ENCODE peak calls at places on chromosomes 1 and 21, in ten cellular contexts. S is body of pancreas, Z is osteocyte, E is AG10803, R is astrocyte of the spinal cord, O is nephron progenitor cell, T is tibial artery, X is fibroblast of pulmonary artery, B is hepatocyte, M is glutamatergic neuron. Y is an unnamed sample.

GRCh38 chr1:99557556-99558256 is 88.2 kb upstream of the PALMD start:
- DNase-seq in S (no peak), R (peak), T (no peak), Z (no peak), M (no peak), X (peak), B (no peak), E (peak), O (no peak), Y (peak)

GRCh38 chr1:241819340-241819866 is 28.6 kb upstream of the EXO1 start:
- DNase-seq in X (no peak), T (no peak), M (no peak), B (no peak), S (no peak), R (no peak), E (no peak), Z (no peak), O (no peak), Y (no peak)

GRCh38 chr1:150194381-150195031 is 41.4 kb downstream of the ANP32E start:
- DNase-seq in S (no peak), R (peak), X (peak), Z (no peak), O (no peak), T (no peak), E (peak), M (no peak), B (peak), Y (peak)

GRCh38 chr21:35316456-35316855 is 267.4 kb upstream of the RUNX1 start:
- DNase-seq in S (no peak), B (no peak), R (no peak), Z (no peak), X (no peak), O (no peak), T (no peak), M (no peak), E (no peak), Y (no peak)

GRCh38 chr1:201332616-201333335 is 44.7 kb downstream of the TNNT2 start:
- DNase-seq in Z (no peak), X (no peak), M (peak), T (no peak), S (no peak), O (no peak), R (no peak), E (no peak), B (no peak), Y (no peak)

GRCh38 chr1:151512326-151512725 is 1.1 kb downstream of the CGN start:
- DNase-seq in R (no peak), E (no peak), S (no peak), B (no peak), T (no peak), X (no peak), O (peak), Z (no peak), M (no peak), Y (no peak)

GRCh38 chr1:25039229-25039628 is 109.2 kb upstream of the RUNX3 start:
- DNase-seq in T (no peak), E (no peak), Z (no peak), S (no peak), M (no peak), R (no peak), B (no peak), X (no peak), O (no peak), Y (no peak)

GRCh38 chr1:242059976-242060375 is 61.1 kb upstream of the MAP1LC3C start:
- DNase-seq in Z (no peak), O (no peak), T (no peak), R (no peak), X (no peak), E (no peak), B (no peak), M (no peak), S (no peak), Y (no peak)

GRCh38 chr1:181104790-181105133 is 16.3 kb downstream of the IER5 start:
- DNase-seq in Z (peak), M (peak), T (no peak), S (peak), B (peak), E (no peak), R (no peak), O (peak), X (no peak), Y (no peak)

DNA sequence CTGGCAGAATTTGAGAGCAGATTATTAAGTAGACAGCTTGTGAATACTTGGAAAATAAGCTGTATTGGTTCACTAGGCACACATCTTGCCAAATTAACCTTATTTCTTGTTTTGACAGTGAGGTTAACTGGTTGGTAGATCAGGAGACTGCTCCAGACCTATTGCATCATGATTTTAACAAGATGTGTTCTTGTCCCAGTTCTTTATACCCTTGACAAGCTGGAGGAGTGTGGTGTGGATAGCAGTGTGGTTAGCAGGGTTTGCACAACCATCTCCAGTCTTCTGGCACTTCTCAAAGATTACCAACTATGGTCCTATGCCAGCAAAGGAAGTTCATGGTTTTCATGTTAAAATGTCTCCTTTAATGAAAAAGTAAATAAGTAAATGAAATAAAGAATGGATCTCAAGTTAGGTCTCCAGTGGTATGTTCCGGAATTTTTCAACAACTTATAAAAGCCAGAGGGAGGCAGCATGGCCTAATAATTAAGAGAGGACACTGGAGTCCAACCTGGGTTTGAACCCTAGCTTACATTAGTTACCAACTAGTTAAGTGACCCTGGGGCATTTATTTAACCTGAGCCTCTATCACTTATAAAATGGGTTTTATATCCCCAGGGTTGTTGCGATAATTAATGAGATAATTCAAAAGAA is 34.1 kb downstream of the DDX20 start:
- DNase-seq in B (no peak), X (peak), O (no peak), T (no peak), E (peak), S (no peak), R (no peak), Z (no peak), M (no peak), Y (peak)
- TF ChIP-seq CTCF in B (peak), X (no peak), O (no peak), T (peak), E (peak), S (peak), R (no peak), Z (no peak), M (no peak), Y (no peak)

DNA sequence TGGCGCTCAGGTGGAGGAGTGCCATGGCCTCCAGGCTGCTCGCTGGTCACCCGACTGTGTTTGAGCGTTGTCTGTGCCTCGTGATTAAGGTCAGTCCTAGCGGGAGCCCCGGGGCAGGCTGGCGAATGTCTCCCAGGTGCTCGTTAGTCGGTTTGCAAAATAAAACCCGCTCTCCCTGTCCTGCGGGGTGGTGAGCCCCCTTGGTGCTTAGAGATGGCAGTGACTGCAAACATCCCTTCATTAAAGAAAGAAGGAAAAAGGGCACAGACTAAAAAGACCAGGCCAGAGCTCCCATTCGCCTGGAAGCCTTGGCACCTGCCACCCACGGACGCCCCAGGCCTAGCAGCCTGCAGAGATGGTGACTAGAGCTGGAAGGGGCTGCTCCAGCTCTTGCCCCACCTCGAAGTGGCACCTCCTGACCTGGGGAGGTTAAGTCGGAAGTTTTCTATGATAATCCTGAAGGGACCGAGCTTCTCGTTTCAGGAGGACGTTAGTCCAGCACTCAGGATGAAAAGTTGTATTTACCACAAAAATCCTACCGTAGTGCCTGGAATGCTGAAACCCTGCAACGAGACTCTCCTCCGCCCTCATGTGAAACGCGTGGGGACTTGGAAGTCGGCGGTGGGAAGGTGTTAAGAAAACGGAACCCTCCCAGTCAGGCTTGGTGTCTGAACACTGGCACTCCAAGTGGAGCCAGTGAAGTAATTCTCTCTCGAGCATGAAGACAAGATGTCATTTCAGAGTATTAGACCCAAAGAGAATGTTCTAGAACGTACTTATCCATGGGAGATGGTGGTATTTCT is 24.6 kb downstream of the RIPK4 start:
- DNase-seq in B (no peak), Z (no peak), E (no peak), S (no peak), R (no peak), M (no peak), X (no peak), T (no peak), O (no peak), Y (no peak)
- TF ChIP-seq CTCF in B (no peak), Z (no peak), E (no peak), S (no peak), R (no peak), M (no peak), X (no peak), T (no peak), O (no peak), Y (no peak)

DNA sequence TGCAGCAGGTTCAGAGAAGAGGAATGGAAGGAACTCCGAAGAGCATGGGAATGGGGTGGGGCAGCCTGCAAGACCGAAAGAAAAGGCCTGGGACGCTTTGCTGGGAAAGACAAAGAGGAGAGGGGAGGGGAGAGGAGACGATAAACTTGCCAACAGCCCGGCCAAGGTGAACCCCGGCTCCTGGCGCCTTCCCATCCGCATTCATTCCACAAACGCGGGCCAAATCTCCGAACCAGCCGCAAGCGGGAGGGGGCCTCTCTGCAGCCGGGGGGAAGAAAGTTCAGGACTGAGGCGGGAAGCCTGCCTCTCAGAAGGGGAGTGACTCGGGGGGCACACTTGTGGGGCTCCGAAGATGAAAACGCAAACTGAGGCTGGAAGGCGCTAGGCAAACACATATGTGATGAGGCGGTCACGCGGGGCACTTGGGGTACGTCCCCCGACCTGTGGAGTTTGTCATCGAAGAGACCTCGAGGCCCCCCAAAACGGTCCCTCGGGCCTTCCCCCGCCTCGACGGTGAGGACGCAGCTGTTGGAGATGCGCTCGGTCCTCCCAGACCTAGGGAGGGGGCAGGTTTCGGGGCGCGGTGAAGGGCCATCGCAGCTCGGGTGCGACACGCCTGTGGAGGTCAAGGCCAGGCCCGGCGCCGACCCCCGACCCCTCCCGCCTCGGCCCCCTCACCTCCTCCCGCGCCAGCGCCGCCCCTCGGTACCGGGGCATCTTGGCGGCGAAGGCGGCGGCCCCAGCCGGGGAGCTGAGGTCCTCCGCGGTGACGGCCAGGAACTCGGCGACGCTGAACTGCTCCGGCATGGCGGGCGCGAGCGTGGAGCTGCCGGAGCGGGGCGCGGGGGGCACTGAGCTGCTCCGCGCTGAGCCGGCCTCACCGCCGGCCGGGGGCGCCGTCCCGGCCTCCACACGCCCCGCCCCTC is at the start of gene ASAP3:
- DNase-seq in X (peak), Z (no peak), S (peak), E (peak), R (peak), B (peak), M (peak), O (peak), T (peak), Y (peak)
- TF ChIP-seq CTCF in X (peak), Z (peak), S (peak), E (peak), R (peak), B (peak), M (no peak), O (no peak), T (peak), Y (peak)

DNA sequence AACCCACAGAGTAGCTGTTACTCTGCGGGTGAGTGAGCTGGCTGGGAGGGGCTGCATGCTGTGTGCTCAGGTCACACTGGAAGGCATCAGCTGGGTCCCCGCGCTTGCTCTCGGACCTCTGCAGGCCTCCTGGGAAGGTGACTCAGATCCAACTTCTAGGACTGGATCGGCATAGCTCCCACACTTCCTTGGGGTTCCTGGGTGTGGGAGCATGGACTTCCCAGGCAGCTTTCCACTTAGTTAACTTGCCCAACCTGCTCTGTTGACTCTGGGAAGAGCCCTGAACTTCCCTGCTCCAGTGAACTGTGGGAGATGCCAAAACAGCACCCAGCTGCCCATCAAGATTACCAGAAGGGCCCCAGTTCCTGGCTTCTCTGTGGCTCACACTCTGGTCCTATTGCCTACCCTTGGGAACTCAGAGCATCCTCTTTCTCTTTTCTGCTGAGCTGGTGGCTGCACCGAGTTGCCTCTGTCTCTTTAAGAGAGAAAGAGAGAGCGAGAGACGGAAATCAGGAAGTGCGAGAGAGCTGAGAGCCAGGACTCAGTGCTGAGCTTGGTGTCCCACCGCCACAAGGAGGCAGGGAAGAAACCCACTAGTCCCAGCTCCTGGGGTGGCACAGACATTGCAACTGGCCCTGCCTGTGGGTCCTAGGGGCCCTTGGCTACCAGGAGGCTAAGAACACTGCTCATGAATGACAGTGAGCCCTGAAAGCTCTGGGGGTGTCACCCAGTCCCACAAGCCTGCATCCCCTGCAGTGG is at the start of gene IKBKE:
- DNase-seq in S (peak), R (peak), X (peak), Z (no peak), O (peak), B (peak), M (no peak), E (peak), T (peak), Y (peak)
- TF ChIP-seq CTCF in S (peak), R (peak), X (peak), Z (peak), O (no peak), B (peak), M (no peak), E (peak), T (peak), Y (peak)

GRCh38 chr21:32101206-32101763 is 177.6 kb downstream of the MIS18A start:
- DNase-seq in Z (no peak), M (no peak), T (no peak), O (no peak), R (no peak), X (no peak), S (no peak), E (no peak), B (no peak), Y (no peak)

GRCh38 chr21:32093758-32094463 is 184.9 kb downstream of the MIS18A start:
- DNase-seq in O (no peak), M (no peak), R (no peak), B (no peak), T (no peak), X (no peak), S (no peak), E (no peak), Z (no peak), Y (no peak)

GRCh38 chr21:32094792-32095191 is 184.1 kb downstream of the MIS18A start:
- DNase-seq in O (no peak), X (peak), S (no peak), B (no peak), M (no peak), E (peak), R (no peak), Z (no peak), T (no peak), Y (no peak)

GRCh38 chr21:32099812-32100416 is 178.9 kb downstream of the MIS18A start:
- DNase-seq in T (no peak), O (no peak), S (no peak), R (no peak), E (no peak), Z (no peak), M (no peak), B (peak), X (no peak), Y (no peak)

GRCh38 chr21:32096411-32096810 is 182.4 kb downstream of the MIS18A start:
- DNase-seq in M (no peak), B (no peak), Z (no peak), X (no peak), O (peak), R (no peak), S (no peak), E (peak), T (no peak), Y (no peak)
- TF ChIP-seq CTCF in M (peak), B (peak), Z (peak), X (peak), O (peak), R (peak), S (no peak), E (peak), T (no peak), Y (no peak)

DNA sequence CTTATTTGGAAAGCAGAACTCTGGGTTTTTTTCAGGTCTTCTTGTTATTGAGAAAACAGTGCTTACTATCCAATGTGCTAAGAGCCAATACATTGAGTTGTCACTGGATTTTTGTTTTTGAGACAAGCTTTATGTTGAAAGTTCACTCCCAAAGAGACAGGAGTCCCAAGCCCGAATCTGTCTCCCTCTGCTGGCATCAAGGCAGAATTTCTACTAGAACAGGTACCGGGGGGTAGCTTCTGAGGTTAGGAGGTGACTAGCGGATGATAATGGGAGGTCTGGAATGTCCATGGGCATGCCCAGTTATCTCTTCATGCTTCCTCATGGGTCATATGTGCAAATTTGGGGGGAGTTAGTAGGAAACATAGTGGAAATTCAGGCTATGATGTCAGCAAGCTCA is 25.1 kb downstream of the ZNF124 start:
- DNase-seq in T (no peak), R (no peak), S (no peak), M (no peak), X (no peak), Z (no peak), O (no peak), E (no peak), B (no peak), Y (no peak)
- TF ChIP-seq CTCF in T (no peak), R (no peak), S (no peak), M (peak), X (peak), Z (peak), O (no peak), E (no peak), B (no peak), Y (no peak)

GRCh38 chr21:25424045-25424444 is 183.2 kb downstream of the MRPL39 start:
- DNase-seq in R (no peak), Z (no peak), B (no peak), M (no peak), S (no peak), X (no peak), E (no peak), O (no peak), T (no peak), Y (no peak)

GRCh38 chr21:25424674-25425073 is 182.6 kb downstream of the MRPL39 start:
- DNase-seq in B (no peak), T (no peak), R (no peak), S (no peak), X (no peak), O (no peak), E (no peak), M (no peak), Z (no peak), Y (no peak)

GRCh38 chr21:25420831-25421230 is 186.4 kb downstream of the MRPL39 start:
- DNase-seq in R (no peak), E (no peak), Z (no peak), O (no peak), M (no peak), T (no peak), S (no peak), B (no peak), X (no peak), Y (no peak)

GRCh38 chr21:25422610-25423608 is 184.4 kb downstream of the MRPL39 start:
- DNase-seq in O (no peak), S (no peak), M (no peak), R (no peak), E (no peak), X (no peak), B (no peak), Z (no peak), T (no peak), Y (no peak)

GRCh38 chr21:25421327-25422028 is 185.8 kb downstream of the MRPL39 start:
- DNase-seq in X (peak), O (peak), T (peak), R (peak), B (peak), E (peak), S (no peak), M (no peak), Z (no peak), Y (peak)
- TF ChIP-seq CTCF in X (peak), O (peak), T (peak), R (peak), B (peak), E (peak), S (peak), M (no peak), Z (peak), Y (peak)

GRCh38 chr21:36615274-36615964 is 83.5 kb upstream of the SIM2 start:
- DNase-seq in O (no peak), S (no peak), M (no peak), X (no peak), Z (no peak), B (no peak), E (no peak), T (no peak), R (no peak), Y (no peak)
- TF ChIP-seq CTCF in O (no peak), S (no peak), M (no peak), X (no peak), Z (peak), B (no peak), E (no peak), T (no peak), R (no peak), Y (peak)

DNA sequence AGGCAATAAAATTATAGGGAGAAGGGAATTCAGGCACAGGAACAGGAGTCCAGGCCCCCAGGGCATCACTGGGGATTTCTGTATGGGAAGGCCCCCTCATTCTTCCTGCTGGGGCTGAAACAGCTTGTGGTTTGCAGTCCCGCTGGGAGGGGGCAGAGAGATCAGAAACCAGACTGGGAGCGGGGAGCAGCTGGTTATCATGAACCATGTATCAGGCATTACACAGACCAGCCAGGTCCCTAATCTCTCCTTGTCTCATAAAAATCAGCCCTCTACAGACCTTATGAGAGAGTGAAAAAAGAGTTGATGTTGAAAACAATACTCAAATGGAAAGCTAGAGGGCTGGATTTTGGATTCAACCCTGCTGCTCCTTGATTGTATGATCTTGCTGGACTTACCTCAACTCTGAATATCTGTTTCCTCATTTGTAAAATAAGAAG is 93.4 kb upstream of the F3 start:
- DNase-seq in O (no peak), S (no peak), R (no peak), X (peak), M (peak), T (no peak), E (no peak), Z (no peak), B (no peak), Y (no peak)
- TF ChIP-seq CTCF in O (no peak), S (peak), R (peak), X (peak), M (no peak), T (no peak), E (no peak), Z (peak), B (peak), Y (peak)

Y was measured in cardiac fibroblast.